ENCODE peak calls at places on chromosome 22, in nine cellular contexts. Y is heart right ventricle, C is pancreas, E is transverse colon, V is small intestine, J is endodermal cell, A is upper lobe of right lung, X is mesendoderm, T is MM.1S. Q is an unnamed sample.

GRCh38 chr22:48198489-48199459 is 1436.3 kb downstream of the TBC1D22A start:
- DNase-seq in Y (no peak), C (no peak), E (no peak), V (no peak), J (no peak), A (no peak), X (peak; percentile 13), T (no peak), Q (no peak)

GRCh38 chr22:25709758-25710157 is 32.2 kb upstream of the MYO18B start:
- DNase-seq in Y (no peak), C (no peak), E (no peak), V (no peak), J (no peak), A (no peak), X (no peak), T (no peak), Q (no peak)

GRCh38 chr22:32475428-32476010 is 908 bp downstream of the FBXO7 start:
- DNase-seq in Y (peak; percentile 41), C (no peak), E (peak; percentile 47), V (peak; percentile 51), J (peak; percentile 66), A (no peak), X (peak; percentile 49), T (peak; percentile 61), Q (no peak)

GRCh38 chr22:48404004-48404403 is 1423.7 kb downstream of the BRD1 start:
- DNase-seq in Y (no peak), C (no peak), E (no peak), V (no peak), J (no peak), A (no peak), X (no peak), T (no peak), Q (no peak)

GRCh38 chr22:19115628-19116027 is 6.6 kb downstream of the DGCR2 start:
- DNase-seq in Y (no peak), C (no peak), E (no peak), V (no peak), J (no peak), A (peak; percentile 23), X (no peak), T (no peak), Q (no peak)

GRCh38 chr22:27857441-27857840 is 55.9 kb upstream of the MN1 start:
- DNase-seq in Y (no peak), C (no peak), E (no peak), V (no peak), J (no peak), A (no peak), X (no peak), T (no peak), Q (no peak)

GRCh38 chr22:27876684-27877083 is 42.4 kb downstream of the PITPNB start:
- DNase-seq in Y (no peak), C (no peak), E (no peak), V (no peak), J (no peak), A (no peak), X (no peak), T (no peak), Q (no peak)

GRCh38 chr22:48347311-48347710 is 1480.4 kb downstream of the BRD1 start:
- DNase-seq in Y (no peak), C (no peak), E (no peak), V (no peak), J (no peak), A (no peak), X (no peak), T (no peak), Q (no peak)

GRCh38 chr22:47206819-47207218 is 444.4 kb downstream of the TBC1D22A start:
- DNase-seq in Y (no peak), C (no peak), E (no peak), V (peak; percentile 43), J (peak; percentile 13), A (no peak), X (no peak), T (no peak), Q (no peak)

GRCh38 chr22:48535868-48536690 is 1291.6 kb downstream of the BRD1 start:
- DNase-seq in Y (no peak), C (no peak), E (no peak), V (no peak), J (no peak), A (no peak), X (no peak), T (no peak), Q (no peak)

GRCh38 chr22:43883719-43884415 is 7.9 kb downstream of the PNPLA5 start:
- DNase-seq in Y (no peak), C (no peak), E (no peak), V (no peak), J (peak; percentile 38), A (peak; percentile 48), X (no peak), T (no peak), Q (no peak)
- H3K27ac ChIP-seq in Y (no peak overlapping the region), C (no peak overlapping the region), E (no peak overlapping the region), V (no peak overlapping the region), J (no peak overlapping the region), A (no peak overlapping the region), X (no peak overlapping the region), T (no peak overlapping the region), Q (no peak overlapping the region)

DNA sequence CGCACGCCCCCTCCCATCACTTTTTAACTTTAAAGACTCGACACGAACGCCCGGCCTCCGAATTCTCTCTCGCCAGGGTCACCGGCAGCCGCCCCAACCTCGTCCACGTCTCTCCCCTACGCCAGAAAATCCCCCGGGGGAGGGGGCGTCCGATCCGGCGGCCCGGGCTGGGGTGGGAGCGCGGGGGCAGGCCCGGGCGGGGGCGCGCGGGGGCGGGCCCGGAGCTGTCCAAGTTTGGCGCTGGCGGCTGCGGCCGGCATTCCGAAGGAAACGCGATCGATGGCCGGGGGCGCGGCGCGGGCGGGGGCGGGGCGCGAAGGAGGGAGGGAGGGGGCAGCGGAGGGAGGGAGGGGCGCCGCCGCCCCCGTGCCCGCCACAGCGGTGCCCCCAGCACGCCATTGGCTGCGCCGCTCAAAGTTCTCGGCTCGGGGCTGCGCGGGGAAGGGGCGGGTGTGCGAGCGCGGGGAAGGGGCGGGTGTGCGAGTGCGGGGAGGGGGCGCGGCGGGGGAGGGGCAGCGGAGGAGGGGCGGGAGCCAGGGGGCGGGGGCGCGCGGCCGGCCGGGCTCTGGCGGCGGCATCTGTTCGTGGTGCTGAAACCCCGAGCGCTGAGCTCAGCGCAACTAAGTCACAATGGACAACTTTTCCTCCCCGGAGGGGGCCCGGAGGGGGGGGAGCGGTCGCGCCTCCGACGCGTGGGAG is 2.4 kb downstream of the PHF21B start:
- DNase-seq in Y (peak; percentile 27), C (no peak), E (no peak), V (no peak), J (peak; percentile 95), A (no peak), X (peak; percentile 94), T (no peak), Q (peak; percentile 87)
- H3K4me3 ChIP-seq in Y (peak overlapping the region; percentile 40), C (peak overlapping the region; percentile 29), E (peak overlapping the region; percentile 45), V (no peak overlapping the region), J (peak overlapping the region; percentile 89), A (peak overlapping the region; percentile 35), X (peak overlapping the region; percentile 16), T (no peak overlapping the region), Q (peak overlapping the region; percentile 75)

GRCh38 chr22:50455201-50455600 is 19.6 kb downstream of the SBF1 start:
- DNase-seq in Y (no peak), C (no peak), E (no peak), V (no peak), J (no peak), A (no peak), X (no peak), T (no peak), Q (no peak)

GRCh38 chr22:50452649-50453048 is 22.2 kb downstream of the SBF1 start:
- DNase-seq in Y (no peak), C (no peak), E (no peak), V (no peak), J (no peak), A (no peak), X (no peak), T (no peak), Q (no peak)

GRCh38 chr22:50456466-50457234 is 18.2 kb downstream of the SBF1 start:
- DNase-seq in Y (no peak), C (no peak), E (no peak), V (no peak), J (peak; percentile 74), A (no peak), X (peak; percentile 29), T (no peak), Q (peak; percentile 50)

GRCh38 chr22:50456026-50456425 is 18.8 kb downstream of the SBF1 start:
- DNase-seq in Y (no peak), C (no peak), E (no peak), V (no peak), J (no peak), A (no peak), X (no peak), T (no peak), Q (no peak)

GRCh38 chr22:50454556-50455075 is 20.2 kb downstream of the SBF1 start:
- DNase-seq in Y (no peak), C (no peak), E (no peak), V (no peak), J (no peak), A (no peak), X (no peak), T (no peak), Q (no peak)
- H3K36me3 ChIP-seq in Y (peaks cover 8% of the 10 kb centered on the region), C (peaks cover 40% of the 10 kb centered on the region), E (peaks cover 36% of the 10 kb centered on the region), V (peaks cover 33% of the 10 kb centered on the region), J (peaks cover 44% of the 10 kb centered on the region), A (peaks cover 78% of the 10 kb centered on the region), X (peaks cover 9% of the 10 kb centered on the region), T (no peaks in the 10 kb centered on the region), Q (peaks cover 73% of the 10 kb centered on the region)

GRCh38 chr22:38290347-38290746 is 17.5 kb upstream of the TMEM184B start:
- DNase-seq in Y (no peak), C (no peak), E (peak; percentile 69), V (peak; percentile 85), J (no peak), A (no peak), X (no peak), T (no peak), Q (no peak)
- H3K27ac ChIP-seq in Y (no peak overlapping the region), C (no peak overlapping the region), E (peak overlapping the region; percentile 57), V (no peak overlapping the region), J (no peak overlapping the region), A (no peak overlapping the region), X (no peak overlapping the region), T (no peak overlapping the region), Q (no peak overlapping the region)

DNA sequence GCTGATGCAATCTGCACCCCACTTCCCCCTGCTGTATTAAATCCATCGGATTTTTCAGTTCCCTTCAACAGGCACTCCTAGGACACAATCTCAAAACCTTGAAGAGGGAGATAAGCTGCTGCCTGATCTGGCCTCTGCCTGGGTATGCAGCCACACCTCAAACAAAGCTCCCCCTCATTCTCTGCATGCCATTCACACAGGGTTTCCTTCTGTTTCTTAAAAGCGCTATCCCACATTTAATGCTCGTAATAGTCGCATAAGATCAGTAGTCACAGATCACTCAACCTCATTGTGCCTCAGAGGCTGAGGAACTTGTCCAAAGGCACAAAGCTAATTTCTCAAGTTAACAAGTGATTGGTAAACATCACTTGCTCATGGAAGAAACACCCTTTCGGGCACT is 34.0 kb downstream of the UQCR10 start:
- DNase-seq in Y (no peak), C (no peak), E (no peak), V (no peak), J (peak; percentile 64), A (no peak), X (peak; percentile 73), T (no peak), Q (no peak)
- H3K4me3 ChIP-seq in Y (no peak overlapping the region), C (no peak overlapping the region), E (no peak overlapping the region), V (no peak overlapping the region), J (no peak overlapping the region), A (no peak overlapping the region), X (no peak overlapping the region), T (no peak overlapping the region), Q (no peak overlapping the region)

GRCh38 chr22:43247546-43248260 is 60.8 kb upstream of the TTLL12 start:
- DNase-seq in Y (no peak), C (no peak), E (no peak), V (no peak), J (no peak), A (no peak), X (no peak), T (no peak), Q (no peak)
- H3K36me3 ChIP-seq in Y (no peaks in the 10 kb centered on the region), C (no peaks in the 10 kb centered on the region), E (no peaks in the 10 kb centered on the region), V (no peaks in the 10 kb centered on the region), J (no peaks in the 10 kb centered on the region), A (no peaks in the 10 kb centered on the region), X (no peaks in the 10 kb centered on the region), T (no peaks in the 10 kb centered on the region), Q (no peaks in the 10 kb centered on the region)

Q was measured in WERI-Rb-1.